ENCODE peak calls at places on chromosomes 7 and 10, in ten cellular contexts. D, J, X, S, E, A, R, Y, M and W are unnamed samples.

GRCh38 chr10:32239770-32240169 is 107.2 kb downstream of the EPC1 start:
- DNase-seq in D (no peak), J (no peak), X (peak), S (no peak), E (peak), A (no peak), R (no peak), Y (no peak), M (no peak), W (no peak)

GRCh38 chr7:80294321-80294720 is 159.7 kb downstream of the GNAI1 start:
- DNase-seq in D (no peak), J (no peak), X (peak), S (no peak), E (no peak), A (no peak), R (no peak), Y (no peak), M (no peak), W (no peak)

GRCh38 chr7:29609162-29610030 is 45.8 kb downstream of the PRR15 start:
- DNase-seq in D (no peak), J (peak), X (peak), S (no peak), E (peak), A (no peak), R (peak), Y (no peak), M (no peak), W (peak)

GRCh38 chr7:154998481-154998880 is 4.4 kb downstream of the PAXIP1 start:
- DNase-seq in D (no peak), J (no peak), X (no peak), S (no peak), E (no peak), A (no peak), R (no peak), Y (no peak), M (no peak), W (no peak)

GRCh38 chr10:110845756-110846620 is 25.7 kb upstream of the PDCD4 start:
- DNase-seq in D (no peak), J (no peak), X (no peak), S (no peak), E (no peak), A (no peak), R (no peak), Y (no peak), M (peak), W (no peak)

GRCh38 chr7:108002726-108003590 is at the start of gene LAMB1:
- DNase-seq in D (no peak), J (peak), X (peak), S (no peak), E (peak), A (no peak), R (peak), Y (peak), M (no peak), W (peak)

GRCh38 chr7:74396993-74397392 is 56.7 kb upstream of the GTF2IRD1 start:
- DNase-seq in D (no peak), J (no peak), X (no peak), S (no peak), E (no peak), A (no peak), R (no peak), Y (no peak), M (no peak), W (no peak)

GRCh38 chr10:5355762-5356478 is 8.8 kb upstream of the UCN3 start:
- DNase-seq in D (no peak), J (no peak), X (no peak), S (no peak), E (no peak), A (no peak), R (no peak), Y (no peak), M (no peak), W (no peak)

GRCh38 chr10:69483988-69484387 is 32.7 kb downstream of the TSPAN15 start:
- DNase-seq in D (no peak), J (no peak), X (peak), S (no peak), E (peak), A (no peak), R (no peak), Y (no peak), M (no peak), W (no peak)

GRCh38 chr7:14936530-14936929 is 34.0 kb upstream of the DGKB start:
- DNase-seq in D (no peak), J (no peak), X (no peak), S (no peak), E (no peak), A (no peak), R (no peak), Y (no peak), M (peak), W (no peak)

GRCh38 chr7:112067205-112067604 is 139.0 kb downstream of the DOCK4 start:
- DNase-seq in D (no peak), J (no peak), X (no peak), S (no peak), E (no peak), A (no peak), R (no peak), Y (no peak), M (no peak), W (no peak)

GRCh38 chr10:20955355-20955893 is 58.3 kb upstream of the NEBL start:
- DNase-seq in D (no peak), J (no peak), X (peak), S (no peak), E (peak), A (no peak), R (no peak), Y (no peak), M (no peak), W (no peak)

GRCh38 chr7:155458317-155459132 is 596 bp downstream of the EN2 start:
- DNase-seq in D (no peak), J (no peak), X (no peak), S (no peak), E (no peak), A (no peak), R (no peak), Y (no peak), M (no peak), W (no peak)

GRCh38 chr10:123848564-123849457 is 42.8 kb downstream of the CPXM2 start:
- DNase-seq in D (no peak), J (no peak), X (no peak), S (no peak), E (no peak), A (peak), R (no peak), Y (no peak), M (no peak), W (peak)

GRCh38 chr10:17607603-17608332 is 9.4 kb downstream of the HACD1 start:
- DNase-seq in D (no peak), J (peak), X (peak), S (no peak), E (peak), A (no peak), R (peak), Y (no peak), M (no peak), W (peak)

GRCh38 chr7:108057951-108058391 is 55.0 kb upstream of the LAMB1 start:
- DNase-seq in D (no peak), J (no peak), X (no peak), S (no peak), E (no peak), A (no peak), R (no peak), Y (no peak), M (no peak), W (no peak)

GRCh38 chr7:88358881-88359280 is 52.2 kb upstream of the STEAP4 start:
- DNase-seq in D (no peak), J (no peak), X (no peak), S (no peak), E (no peak), A (no peak), R (no peak), Y (no peak), M (no peak), W (no peak)

GRCh38 chr10:24251547-24251946 is 42.6 kb downstream of the KIAA1217 start:
- DNase-seq in D (no peak), J (no peak), X (no peak), S (no peak), E (no peak), A (no peak), R (no peak), Y (no peak), M (peak), W (no peak)

GRCh38 chr10:119357389-119358139 is 150.2 kb downstream of the GRK5 start:
- DNase-seq in D (no peak), J (no peak), X (no peak), S (no peak), E (no peak), A (no peak), R (no peak), Y (no peak), M (no peak), W (no peak)

GRCh38 chr7:133300097-133300496 is 47.2 kb downstream of the EXOC4 start:
- DNase-seq in D (no peak), J (no peak), X (no peak), S (no peak), E (no peak), A (no peak), R (no peak), Y (no peak), M (no peak), W (no peak)

GRCh38 chr10:90738885-90739284 is 119.0 kb downstream of the HTR7 start:
- DNase-seq in D (no peak), J (no peak), X (peak), S (no peak), E (no peak), A (no peak), R (no peak), Y (no peak), M (no peak), W (no peak)

GRCh38 chr10:32939296-32940111 is 18.5 kb downstream of the ITGB1 start:
- DNase-seq in D (no peak), J (no peak), X (no peak), S (no peak), E (no peak), A (no peak), R (no peak), Y (no peak), M (no peak), W (no peak)

GRCh38 chr10:43785252-43785651 is 136.6 kb upstream of the ZNF32 start:
- DNase-seq in D (no peak), J (no peak), X (peak), S (no peak), E (peak), A (no peak), R (peak), Y (no peak), M (no peak), W (no peak)

GRCh38 chr10:131697461-131698128 is 203.2 kb upstream of the PPP2R2D start:
- DNase-seq in D (peak), J (no peak), X (no peak), S (no peak), E (no peak), A (no peak), R (no peak), Y (no peak), M (peak), W (no peak)

GRCh38 chr7:135991906-135992305 is 14.7 kb upstream of the MTPN start:
- DNase-seq in D (no peak), J (no peak), X (no peak), S (no peak), E (no peak), A (no peak), R (no peak), Y (no peak), M (no peak), W (no peak)

GRCh38 chr7:70923086-70923845 is 208.7 kb upstream of the GALNT17 start:
- DNase-seq in D (no peak), J (no peak), X (no peak), S (no peak), E (no peak), A (no peak), R (no peak), Y (no peak), M (no peak), W (peak)

GRCh38 chr7:128236924-128237586 is 4.0 kb upstream of the LEP start:
- DNase-seq in D (no peak), J (no peak), X (peak), S (peak), E (peak), A (peak), R (peak), Y (no peak), M (no peak), W (peak)

GRCh38 chr10:60968504-60968903 is 24.5 kb upstream of the RHOBTB1 start:
- DNase-seq in D (no peak), J (no peak), X (no peak), S (no peak), E (no peak), A (no peak), R (no peak), Y (no peak), M (no peak), W (no peak)

GRCh38 chr10:90621577-90621976 is 236.3 kb downstream of the HTR7 start:
- DNase-seq in D (no peak), J (peak), X (peak), S (no peak), E (peak), A (no peak), R (peak), Y (no peak), M (no peak), W (no peak)

GRCh38 chr7:107972075-107972482 is 30.9 kb downstream of the LAMB1 start:
- DNase-seq in D (no peak), J (no peak), X (peak), S (no peak), E (peak), A (no peak), R (peak), Y (peak), M (no peak), W (peak)

GRCh38 chr7:138267934-138268333 is 191.7 kb downstream of the AKR1D1 start:
- DNase-seq in D (no peak), J (no peak), X (no peak), S (no peak), E (no peak), A (no peak), R (no peak), Y (no peak), M (no peak), W (no peak)

GRCh38 chr7:116327751-116328150 is 117.4 kb downstream of the TES start:
- DNase-seq in D (no peak), J (no peak), X (peak), S (no peak), E (no peak), A (no peak), R (no peak), Y (no peak), M (no peak), W (no peak)

GRCh38 chr7:131008840-131009651 is 275.0 kb upstream of the KLF14 start:
- DNase-seq in D (no peak), J (no peak), X (peak), S (no peak), E (no peak), A (no peak), R (no peak), Y (no peak), M (no peak), W (no peak)

GRCh38 chr7:104207731-104208420 is at the start of gene ORC5:
- DNase-seq in D (peak), J (peak), X (peak), S (peak), E (peak), A (peak), R (peak), Y (peak), M (no peak), W (peak)

GRCh38 chr10:44650576-44651394 is 260.4 kb upstream of the TMEM72 start:
- DNase-seq in D (no peak), J (no peak), X (peak), S (no peak), E (no peak), A (no peak), R (no peak), Y (peak), M (no peak), W (no peak)

GRCh38 chr7:85705076-85705475 is 518.2 kb upstream of the SEMA3D start:
- DNase-seq in D (no peak), J (no peak), X (no peak), S (no peak), E (no peak), A (no peak), R (no peak), Y (no peak), M (no peak), W (no peak)

GRCh38 chr10:74738052-74738451 is 88.3 kb upstream of the KAT6B start:
- DNase-seq in D (no peak), J (no peak), X (peak), S (no peak), E (peak), A (peak), R (peak), Y (no peak), M (no peak), W (peak)